ENCODE peak calls at places on chromosomes 7 and 10, in five cellular contexts. N is activated CD8-positive, alpha-beta T cell treated with anti-CD3 and anti-CD28 coated beads for 36 hours; F is Panc1; B is HEK293T; L is mesendoderm. J is an unnamed sample.

GRCh38 chr7:10721289-10721688 is 252.4 kb upstream of the PHF14 start:
- DNase-seq in N (no peak), F (no peak), B (no peak), L (no peak), J (no peak)

GRCh38 chr10:86958831-86959736 is 685 bp downstream of the SNCG start:
- DNase-seq in N (no peak), F (no peak), B (no peak), L (peak; percentile 79), J (peak; percentile 72)

GRCh38 chr7:127616709-127617108 is 1.2 kb downstream of the PAX4 start:
- DNase-seq in N (no peak), F (no peak), B (no peak), L (no peak), J (no peak)

GRCh38 chr10:60310746-60311145 is 78.9 kb downstream of the ANK3 start:
- DNase-seq in N (no peak), F (no peak), B (no peak), L (peak; percentile 77), J (no peak)

GRCh38 chr7:77979219-77979618 is 180.6 kb downstream of the PHTF2 start:
- DNase-seq in N (no peak), F (no peak), B (no peak), L (no peak), J (no peak)

GRCh38 chr10:8908013-8908412 is 853.5 kb downstream of the GATA3 start:
- DNase-seq in N (no peak), F (no peak), B (no peak), L (peak; percentile 37), J (peak; percentile 11)

GRCh38 chr10:43111921-43112607 is 26.2 kb upstream of the CSGALNACT2 start:
- DNase-seq in N (no peak), F (no peak), B (no peak), L (no peak), J (no peak)

GRCh38 chr7:17403996-17404395 is 105.5 kb downstream of the AHR start:
- DNase-seq in N (no peak), F (no peak), B (no peak), L (peak; percentile 56), J (peak; percentile 27)

GRCh38 chr10:27564880-27565279 is 60.8 kb downstream of the RAB18 start:
- DNase-seq in N (no peak), F (no peak), B (no peak), L (no peak), J (no peak)

GRCh38 chr7:128454808-128455555 is 696 bp upstream of the HILPDA start:
- DNase-seq in N (no peak), F (no peak), B (no peak), L (peak; percentile 52), J (no peak)

J was measured in ELF-1.